ENCODE peak calls at places on chromosomes 12 and 14, in ten cellular contexts. K is uterus, D is breast epithelium, L is body of pancreas, I is A549, F is endothelial cell of umbilical vein, E is thyroid gland, O is IMR-90, W is esophagus squamous epithelium, P is K562. X is an unnamed sample.
A peak's percentile ranks its signal among the peaks of the same experiment; 100 is the strongest.

GRCh38 chr14:91957876-91958313 is 10.4 kb upstream of the FBLN5 start:
- DNase-seq in O (no peak), L (no peak), W (no peak), F (no peak), D (no peak), I (no peak), K (no peak), P (no peak), E (no peak), X (no peak)

GRCh38 chr12:50525422-50525821 is 20.6 kb downstream of the DIP2B start:
- DNase-seq in P (no peak), K (no peak), W (no peak), E (no peak), I (no peak), D (no peak), F (no peak), O (no peak), L (no peak), X (no peak)

GRCh38 chr12:111112699-111113098 is 192.3 kb upstream of the MYL2 start:
- DNase-seq in L (no peak), E (no peak), W (no peak), K (no peak), D (no peak), F (no peak), P (no peak), I (no peak), O (no peak), X (no peak)

GRCh38 chr12:126763359-126763758 is 1503.6 kb upstream of the TMEM132C start:
- DNase-seq in I (no peak), O (no peak), D (no peak), F (no peak), E (no peak), K (no peak), L (no peak), P (no peak), W (no peak), X (no peak)

GRCh38 chr12:1297206-1297605 is 297.2 kb downstream of the FBXL14 start:
- DNase-seq in K (no peak), W (no peak), E (no peak), D (no peak), P (no peak), L (no peak), I (no peak), F (no peak), O (peak; percentile 43), X (no peak)

GRCh38 chr12:1707051-1707450 is 16.2 kb downstream of the ADIPOR2 start:
- DNase-seq in W (no peak), K (no peak), O (no peak), E (no peak), D (no peak), L (no peak), I (no peak), F (no peak), P (no peak), X (no peak)

GRCh38 chr14:36418937-36419336 is 98.5 kb upstream of the MBIP start:
- DNase-seq in F (no peak), L (no peak), E (no peak), K (no peak), D (no peak), P (no peak), I (no peak), W (no peak), O (no peak), X (no peak)

GRCh38 chr12:18432211-18432610 is 170.9 kb downstream of the PIK3C2G start:
- DNase-seq in O (no peak), L (no peak), I (no peak), D (no peak), P (no peak), F (peak; percentile 3), K (no peak), E (no peak), W (no peak), X (no peak)

GRCh38 chr12:54051916-54052744 is 1.5 kb upstream of the HOXC4 start:
- DNase-seq in W (no peak), D (no peak), P (no peak), K (no peak), F (no peak), I (no peak), O (no peak), L (no peak), E (no peak), X (no peak)

GRCh38 chr12:67355428-67356385 is 86.5 kb downstream of the CAND1 start:
- DNase-seq in K (peak; percentile 25), L (peak; percentile 18), E (peak; percentile 31), P (peak; percentile 22), W (no peak), O (peak; percentile 69), F (peak; percentile 62), I (peak; percentile 54), D (no peak), X (peak; percentile 6)

GRCh38 chr12:132360906-132361777 is 31.8 kb upstream of the GALNT9 start:
- DNase-seq in I (no peak), K (no peak), O (no peak), W (no peak), E (no peak), L (no peak), D (no peak), P (no peak), F (no peak), X (no peak)

GRCh38 chr14:41167040-41167439 is 439.6 kb upstream of the LRFN5 start:
- DNase-seq in P (no peak), E (no peak), D (no peak), I (no peak), F (no peak), W (no peak), O (no peak), L (no peak), K (no peak), X (no peak)

GRCh38 chr12:68648179-68648578 is 37.5 kb downstream of the RAP1B start:
- DNase-seq in K (no peak), L (no peak), F (no peak), E (no peak), W (no peak), D (no peak), O (peak; percentile 71), P (no peak), I (no peak), X (no peak)

GRCh38 chr12:67702136-67702535 is 53.6 kb downstream of the DYRK2 start:
- DNase-seq in W (no peak), P (no peak), I (no peak), E (no peak), O (no peak), D (no peak), F (no peak), K (no peak), L (no peak), X (no peak)

DNA sequence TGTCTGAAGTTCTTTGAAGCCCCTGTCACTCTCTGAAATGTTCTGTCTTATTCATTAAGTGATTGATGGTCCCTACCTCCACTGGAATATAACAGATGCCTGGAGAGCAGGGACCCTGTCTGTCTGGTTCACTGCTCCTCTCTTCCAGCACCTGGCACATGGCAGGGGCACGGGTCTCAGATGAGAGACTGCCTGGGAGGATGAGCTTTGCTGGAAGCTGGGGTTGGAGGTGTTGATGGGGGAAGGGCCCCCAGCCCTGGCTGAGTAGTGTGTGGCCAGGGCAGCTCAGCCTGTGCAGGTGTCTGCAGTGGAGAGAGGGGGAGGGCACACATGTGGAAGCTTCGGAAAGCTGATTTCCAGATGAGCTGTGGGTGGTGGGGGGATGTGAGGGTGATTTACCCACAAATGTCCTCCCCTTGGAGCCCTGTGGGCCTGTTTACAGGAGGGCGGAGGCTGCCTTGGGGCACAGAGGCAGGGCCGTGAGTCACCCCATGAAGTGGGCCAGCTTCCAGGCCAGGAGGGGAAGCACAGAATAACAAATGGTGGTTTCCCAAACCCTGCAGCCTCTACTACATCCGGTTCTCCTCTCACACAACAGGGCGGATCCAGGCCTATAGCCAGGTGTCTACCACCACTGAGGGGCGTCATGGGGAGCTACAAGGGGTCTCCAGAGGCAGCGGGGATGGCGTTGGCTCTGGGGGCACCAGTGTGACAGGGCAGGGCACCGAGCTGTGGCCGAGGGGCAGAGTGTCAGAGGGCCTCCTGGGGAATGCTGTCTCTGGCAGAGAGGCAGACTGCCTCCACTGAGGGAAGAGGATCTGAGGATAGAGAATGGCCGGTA is 11.0 kb downstream of the KRT7 start:
- DNase-seq in L (peak; percentile 94), O (peak; percentile 93), E (peak; percentile 95), W (peak; percentile 37), K (peak; percentile 84), I (peak; percentile 92), P (no peak), D (peak; percentile 91), F (peak; percentile 84), X (peak; percentile 99)
- TF ChIP-seq POLR2A in L (peak; percentile 74), O (no peak), E (no peak), W (no peak), K (no peak), I (no peak), P (no peak), D (no peak), F (peak; percentile 23), X (no peak)

GRCh38 chr12:66197413-66198055 is 8.5 kb downstream of the IRAK3 start:
- DNase-seq in I (no peak), D (no peak), W (no peak), K (no peak), O (peak; percentile 21), P (no peak), L (no peak), E (no peak), F (peak; percentile 67), X (no peak)
- TF ChIP-seq POLR2A in I (no peak), D (no peak), W (no peak), K (no peak), O (no peak), P (no peak), L (no peak), E (no peak), F (no peak), X (no peak)

DNA sequence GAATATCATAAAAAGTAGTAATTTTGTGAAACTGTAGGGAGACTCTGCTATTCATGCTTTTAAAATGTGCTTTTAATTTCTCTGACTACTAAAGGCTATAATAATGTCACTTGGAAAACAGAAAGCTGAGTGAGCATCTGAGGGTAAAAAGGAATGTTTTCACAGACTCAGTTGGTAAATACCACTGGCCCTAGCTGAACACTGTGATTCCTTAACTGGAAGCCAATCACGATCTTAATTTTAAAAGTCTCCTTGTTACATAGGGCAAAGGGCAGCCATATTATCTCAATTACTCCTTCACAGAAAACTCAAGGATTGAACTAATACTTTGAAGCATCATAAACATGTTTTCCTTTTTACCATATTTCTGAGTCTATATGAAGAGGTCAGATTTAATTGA is 41.9 kb downstream of the PAWR start:
- DNase-seq in P (no peak), W (no peak), E (no peak), D (no peak), L (no peak), F (no peak), I (no peak), K (no peak), O (no peak), X (no peak)
- TF ChIP-seq POLR2A in P (no peak), W (no peak), E (no peak), D (no peak), L (no peak), F (no peak), I (no peak), K (no peak), O (no peak), X (no peak)

DNA sequence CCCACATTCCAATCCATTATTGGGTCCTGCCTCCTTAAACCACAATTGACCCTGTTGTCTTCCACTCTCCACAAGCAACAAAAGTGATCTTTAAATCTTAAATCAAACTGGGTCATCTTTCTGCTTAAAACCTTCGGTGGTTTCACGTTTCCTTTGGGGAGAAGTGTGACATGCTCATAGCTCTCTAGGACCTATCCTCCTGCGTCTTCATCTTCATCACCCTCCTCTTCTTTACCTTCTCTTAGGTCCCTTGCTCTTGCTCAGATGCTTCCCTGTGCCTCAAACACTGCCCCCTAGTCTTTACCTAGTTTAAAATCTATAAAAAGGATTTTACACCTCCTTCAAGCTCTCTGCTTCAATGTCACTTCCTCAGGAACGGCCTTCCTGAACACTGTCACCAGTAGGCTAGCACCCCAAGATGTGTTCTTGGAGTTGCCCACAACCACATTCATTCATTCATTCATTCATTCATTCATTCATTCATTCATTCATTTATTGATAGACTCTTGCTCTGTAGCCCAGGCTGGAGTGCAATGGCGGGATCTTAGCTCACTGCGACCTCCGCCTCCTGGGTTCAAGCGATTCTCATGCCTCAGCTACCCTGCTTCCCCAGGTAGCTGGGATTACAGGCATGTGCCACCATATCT is 46.8 kb downstream of the GALNT4 start:
- DNase-seq in E (no peak), L (no peak), O (no peak), I (no peak), F (no peak), W (no peak), K (no peak), P (no peak), D (no peak), X (no peak)
- TF ChIP-seq POLR2A in E (no peak), L (no peak), O (no peak), I (no peak), F (no peak), W (no peak), K (no peak), P (no peak), D (no peak), X (no peak)